ENCODE peak calls at places on chromosome 10, in five cellular contexts. C is psoas muscle, P is BE2C, B is hepatocyte, V is GM13976. U is an unnamed sample.

GRCh38 chr10:43773736-43774135 is 125.1 kb upstream of the ZNF32 start:
- DNase-seq in P (no peak), B (no peak), V (no peak), C (no peak), U (no peak)

GRCh38 chr10:8967004-8967530 is 912.6 kb downstream of the GATA3 start:
- DNase-seq in V (no peak), B (no peak), P (no peak), C (no peak), U (no peak)

GRCh38 chr10:17742918-17743317 is 9.1 kb upstream of the TMEM236 start:
- DNase-seq in B (peak; percentile 47), V (peak; percentile 52), C (peak; percentile 58), P (peak; percentile 65), U (peak; percentile 66)

GRCh38 chr10:90447836-90448235 is 410.0 kb downstream of the HTR7 start:
- DNase-seq in C (no peak), B (no peak), P (no peak), V (no peak), U (no peak)

GRCh38 chr10:63434866-63435854 is 30.6 kb downstream of the JMJD1C start:
- DNase-seq in C (no peak), P (no peak), V (no peak), B (no peak), U (peak; percentile 10)

GRCh38 chr10:43822509-43823236 is 174.0 kb upstream of the ZNF32 start:
- DNase-seq in B (no peak), C (no peak), P (no peak), V (no peak), U (no peak)

GRCh38 chr10:104642311-104643022 is 1.4 kb downstream of the SORCS3 start:
- DNase-seq in P (peak; percentile 54), C (no peak), V (peak; percentile 25), B (peak; percentile 80), U (peak; percentile 10)

GRCh38 chr10:3946234-3947229 is 161.5 kb upstream of the KLF6 start:
- DNase-seq in P (no peak), B (no peak), C (no peak), V (no peak), U (no peak)

GRCh38 chr10:61399386-61399785 is 53.8 kb downstream of the TMEM26 start:
- DNase-seq in V (no peak), B (no peak), C (no peak), P (no peak), U (no peak)

GRCh38 chr10:46523119-46523880 is 33.2 kb downstream of the GPRIN2 start:
- DNase-seq in V (no peak), B (no peak), P (no peak), C (no peak), U (no peak)

GRCh38 chr10:46525177-46525823 is 31.2 kb downstream of the GPRIN2 start:
- DNase-seq in P (no peak), B (no peak), C (peak; percentile 2), V (no peak), U (peak; percentile 19)

GRCh38 chr10:46523881-46524470 is 32.5 kb downstream of the GPRIN2 start:
- DNase-seq in B (peak; percentile 58), P (no peak), V (no peak), C (peak; percentile 29), U (no peak)

GRCh38 chr10:46525824-46526681 is 30.4 kb downstream of the GPRIN2 start:
- DNase-seq in P (no peak), B (no peak), C (no peak), V (no peak), U (no peak)

DNA sequence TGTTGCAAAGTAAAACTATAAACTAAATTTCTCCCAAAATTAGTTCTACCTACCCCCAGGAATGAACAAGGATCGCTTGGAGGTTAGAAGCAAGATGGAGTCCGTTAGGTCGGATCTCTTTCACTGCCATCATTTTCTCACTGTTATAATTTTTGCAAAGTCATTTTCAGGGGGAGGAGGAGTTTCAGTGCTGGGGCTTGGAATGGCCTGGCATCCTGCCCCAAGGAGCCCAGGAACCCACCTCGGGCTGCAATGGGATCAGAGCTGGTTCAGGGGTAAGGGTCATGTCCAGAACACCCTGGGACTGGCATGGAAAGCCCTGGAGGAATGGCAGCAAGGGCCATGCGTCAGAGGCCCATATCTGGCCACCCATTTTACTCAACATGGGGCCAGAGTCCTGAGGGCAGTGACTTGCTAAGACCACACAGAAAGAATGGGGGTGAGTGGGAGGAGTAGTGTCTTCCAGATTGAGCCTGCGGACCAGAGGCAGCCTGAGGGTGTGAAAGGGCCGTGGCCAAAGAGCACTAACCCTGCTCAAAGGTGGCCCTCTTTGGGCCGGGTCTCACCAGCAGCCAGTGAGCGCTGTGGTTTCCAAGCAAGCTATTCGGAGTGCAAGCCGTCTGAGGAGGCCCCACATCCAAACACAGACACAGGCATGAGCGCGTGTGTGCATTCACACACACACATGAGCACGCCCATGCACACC is 31.8 kb downstream of the GPRIN2 start:
- DNase-seq in B (no peak), P (no peak), C (peak; percentile 11), V (no peak), U (no peak)
- TF ChIP-seq CTCF in B (no peak), P (no peak), C (no peak), V (no peak), U (no peak)

GRCh38 chr10:1715821-1716220 is 21.5 kb downstream of the ADARB2 start:
- DNase-seq in C (no peak), V (peak; percentile 62), P (no peak), B (peak; percentile 70), U (peak; percentile 69)
- TF ChIP-seq CTCF in C (no peak), V (peak; percentile 78), P (peak; percentile 34), B (peak; percentile 46), U (peak; percentile 67)

DNA sequence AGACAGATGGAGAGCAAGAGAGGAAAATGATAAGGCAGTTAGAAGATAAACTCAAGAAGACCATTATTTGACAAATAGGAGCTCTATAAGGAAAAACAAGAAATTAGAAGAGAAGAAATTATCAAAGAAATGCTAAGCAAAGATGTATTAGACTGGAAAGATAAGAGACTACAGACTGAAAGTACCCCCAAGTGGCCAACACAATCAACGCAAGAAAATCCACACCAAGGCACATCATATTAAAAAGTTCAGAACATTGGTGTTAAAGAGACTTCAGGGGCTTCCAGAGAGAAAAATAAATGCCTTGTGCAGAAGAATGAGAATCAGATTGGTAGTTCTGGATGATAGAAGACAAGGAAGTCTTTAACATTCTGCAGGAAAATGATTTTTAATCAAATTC is 46.0 kb downstream of the SH2D4B start:
- DNase-seq in C (no peak), V (no peak), B (no peak), P (no peak), U (no peak)
- TF ChIP-seq CTCF in C (no peak), V (no peak), B (no peak), P (no peak), U (no peak)

GRCh38 chr10:120963587-120964220 is 112.5 kb downstream of the WDR11 start:
- DNase-seq in B (no peak), P (no peak), V (no peak), C (no peak), U (no peak)

GRCh38 chr10:120963053-120963533 is 111.9 kb downstream of the WDR11 start:
- DNase-seq in C (no peak), V (no peak), P (no peak), B (no peak), U (no peak)

GRCh38 chr10:120961720-120962259 is 110.6 kb downstream of the WDR11 start:
- DNase-seq in B (no peak), V (no peak), P (no peak), C (no peak), U (no peak)

GRCh38 chr10:120966657-120967045 is 115.5 kb downstream of the WDR11 start:
- DNase-seq in C (no peak), V (no peak), P (no peak), B (no peak), U (no peak)

GRCh38 chr10:120962386-120963052 is 111.4 kb downstream of the WDR11 start:
- DNase-seq in P (no peak), V (no peak), C (no peak), B (no peak), U (no peak)
- TF ChIP-seq CTCF in P (no peak), V (no peak), C (no peak), B (no peak), U (no peak)